ENCODE peak calls at places on chromosome 5, in six cellular contexts. J is IMR-90, Z is H1, C is mesenchymal stem cell, B is H9, A is trophoblast cell. Q is an unnamed sample.

GRCh38 chr5:80884086-80884813 is 75.9 kb upstream of the RASGRF2 start:
- DNase-seq in J (no peak), Z (no peak), C (no peak), B (no peak), A (no peak), Q (no peak)

GRCh38 chr5:39195198-39195826 is 24.1 kb downstream of the FYB1 start:
- DNase-seq in J (no peak), Z (no peak), C (no peak), B (no peak), A (no peak), Q (no peak)

GRCh38 chr5:145510324-145510723 is 324.8 kb downstream of the PRELID2 start:
- DNase-seq in J (peak), Z (no peak), C (peak), B (no peak), A (no peak), Q (no peak)

GRCh38 chr5:68214472-68215207 is 916 bp upstream of the PIK3R1 start:
- DNase-seq in J (no peak), Z (no peak), C (peak), B (no peak), A (peak), Q (no peak)

GRCh38 chr5:156584856-156585255 is 257.9 kb downstream of the SGCD start:
- DNase-seq in J (no peak), Z (no peak), C (no peak), B (no peak), A (no peak), Q (no peak)

GRCh38 chr5:102600964-102601363 is 102.2 kb upstream of the SLCO6A1 start:
- DNase-seq in J (peak), Z (no peak), C (peak), B (no peak), A (no peak), Q (no peak)

GRCh38 chr5:7392401-7393024 is 3.4 kb upstream of the ADCY2 start:
- DNase-seq in J (no peak), Z (peak), C (no peak), B (peak), A (peak), Q (peak)

GRCh38 chr5:167245871-167246270 is 1045.6 kb upstream of the WWC1 start:
- DNase-seq in J (no peak), Z (no peak), C (no peak), B (peak), A (no peak), Q (no peak)

GRCh38 chr5:157516016-157516415 is 56.0 kb downstream of the NIPAL4 start:
- DNase-seq in J (peak), Z (no peak), C (peak), B (no peak), A (no peak), Q (no peak)

DNA sequence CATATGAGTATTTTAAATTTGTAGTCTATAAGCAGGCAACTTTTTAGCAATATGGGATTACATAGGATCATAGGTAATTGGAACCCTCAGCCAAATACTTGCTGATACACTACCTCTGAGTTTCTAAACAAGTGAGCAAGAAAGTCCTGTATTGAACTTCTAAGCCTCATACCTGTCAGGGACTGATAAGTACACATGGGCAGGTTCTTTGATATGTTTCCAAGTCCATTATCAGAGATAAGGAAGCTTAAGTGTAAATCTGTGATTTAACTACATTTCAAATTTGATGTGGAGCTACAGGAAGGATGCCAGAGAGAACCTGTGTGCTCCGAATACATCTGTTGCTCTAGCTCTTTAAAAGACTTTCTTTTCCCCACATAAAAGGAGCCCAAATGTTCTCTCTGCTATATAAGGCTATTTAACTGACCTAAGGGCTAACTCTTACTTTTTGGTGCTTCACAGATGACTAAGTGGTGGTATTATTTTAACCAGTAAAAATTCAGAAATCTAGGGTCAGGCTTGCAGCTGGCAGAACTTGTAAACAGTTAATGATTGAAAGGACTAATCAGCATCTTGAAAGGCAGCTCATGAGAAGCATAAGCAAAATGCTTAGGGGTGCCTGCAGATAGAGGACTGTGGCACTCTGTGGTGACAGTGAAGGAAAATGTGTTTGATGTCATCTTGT is 228.6 kb downstream of the NR3C1 start:
- DNase-seq in J (peak), Z (no peak), C (no peak), B (no peak), A (no peak), Q (no peak)
- H3K14ac ChIP-seq in J (peak), Z (no peak), C (no peak), B (no peak), A (no peak), Q (no peak)

DNA sequence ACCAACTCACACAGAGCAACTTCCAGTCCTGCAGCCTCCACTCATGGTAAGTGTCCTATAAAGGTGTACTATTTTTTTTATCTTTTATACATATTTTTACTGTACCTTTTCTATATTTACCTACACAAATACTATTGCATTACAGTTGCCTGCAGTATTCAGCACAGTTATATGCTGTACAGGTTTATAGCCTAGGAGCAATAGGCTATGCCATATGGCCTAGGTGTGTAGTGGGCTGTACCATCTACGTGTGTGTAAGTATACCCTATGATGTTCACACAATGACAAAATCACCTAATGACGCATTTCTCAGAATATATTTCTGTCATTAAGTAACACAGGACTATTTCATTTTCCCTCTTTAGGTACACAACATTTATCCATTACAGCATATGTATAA is 16.7 kb downstream of the S100Z start:
- DNase-seq in J (no peak), Z (no peak), C (no peak), B (no peak), A (no peak), Q (no peak)
- H3K14ac ChIP-seq in J (no peak), Z (no peak), C (no peak), B (no peak), A (no peak), Q (no peak)

DNA sequence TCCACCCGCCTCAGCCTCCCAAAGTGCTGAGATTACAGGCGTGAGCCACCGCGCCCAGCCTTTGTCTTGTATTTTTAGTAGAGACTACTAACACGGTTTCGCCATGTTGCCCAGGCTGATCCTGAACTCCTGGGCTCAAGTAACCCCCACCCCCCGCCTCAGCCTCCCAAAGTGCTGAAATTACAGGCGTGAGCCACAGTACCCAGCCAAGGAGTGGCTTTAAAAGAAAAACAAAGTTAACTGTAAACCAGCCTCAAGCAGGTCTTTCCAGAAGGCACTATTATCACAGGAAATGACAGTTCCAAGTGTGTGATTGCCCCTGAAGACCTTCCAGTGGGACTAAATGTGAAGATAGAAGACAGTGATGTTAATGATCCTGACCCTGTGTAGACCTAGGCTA is 31.1 kb downstream of the SIL1 start:
- DNase-seq in J (no peak), Z (no peak), C (no peak), B (no peak), A (no peak), Q (no peak)
- H3K14ac ChIP-seq in J (peak), Z (no peak), C (no peak), B (no peak), A (no peak), Q (no peak)

DNA sequence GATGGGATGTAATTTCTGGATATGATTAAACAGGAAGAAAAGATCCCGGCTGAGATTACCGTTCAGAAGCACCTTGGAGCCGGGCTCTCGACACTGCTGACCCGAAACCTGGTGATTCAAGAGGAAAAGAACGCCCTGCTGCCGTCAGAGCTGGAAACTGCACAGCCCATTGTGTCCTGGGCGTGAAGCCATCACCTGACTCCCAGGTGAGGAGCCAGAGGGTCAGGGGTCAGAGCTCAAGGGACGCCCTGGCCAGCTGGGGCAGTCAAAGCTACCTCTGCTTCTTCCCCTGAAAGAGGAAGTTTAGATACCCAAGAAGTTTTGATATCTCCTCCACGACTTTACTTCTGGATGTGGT is 17.8 kb upstream of the SLC12A7 start:
- DNase-seq in J (no peak), Z (no peak), C (no peak), B (no peak), A (no peak), Q (no peak)
- H3K14ac ChIP-seq in J (no peak), Z (no peak), C (no peak), B (peak), A (no peak), Q (no peak)